ENCODE peak calls at places on chromosomes 13 and 19, in four cellular contexts. O, H, Z and D are unnamed samples.

GRCh38 chr13:94415484-94415883 is 64.0 kb downstream of the DCT start:
- DNase-seq in O (no peak), H (no peak), Z (no peak), D (no peak)

GRCh38 chr13:114068723-114069322 is 63.6 kb downstream of the RASA3 start:
- DNase-seq in O (peak; percentile 18), H (no peak), Z (no peak), D (no peak)

GRCh38 chr13:107680115-107680514 is 535.2 kb downstream of the LIG4 start:
- DNase-seq in O (no peak), H (no peak), Z (no peak), D (peak; percentile 27)

GRCh38 chr19:47013041-47013517 is 6.6 kb upstream of the NPAS1 start:
- DNase-seq in O (peak; percentile 91), H (no peak), Z (peak; percentile 83), D (peak; percentile 92)

GRCh38 chr13:31504918-31505317 is 234.4 kb upstream of the RXFP2 start:
- DNase-seq in O (no peak), H (no peak), Z (no peak), D (no peak)

GRCh38 chr19:38841787-38842438 is 7.9 kb downstream of the HNRNPL start:
- DNase-seq in O (no peak), H (no peak), Z (no peak), D (no peak)

GRCh38 chr13:40483601-40484000 is 182.8 kb downstream of the FOXO1 start:
- DNase-seq in O (no peak), H (no peak), Z (no peak), D (no peak)

GRCh38 chr19:33545209-33545981 is 23.8 kb upstream of the PEPD start:
- DNase-seq in O (no peak), H (no peak), Z (no peak), D (no peak)

GRCh38 chr13:35500071-35500595 is 23.6 kb upstream of the MAB21L1 start:
- DNase-seq in O (no peak), H (no peak), Z (no peak), D (no peak)

GRCh38 chr19:21947775-21948174 is 63.0 kb downstream of the ZNF208 start:
- DNase-seq in O (no peak), H (no peak), Z (peak; percentile 8), D (peak; percentile 2)

GRCh38 chr13:34376483-34376882 is 558.5 kb downstream of the RFC3 start:
- DNase-seq in O (no peak), H (no peak), Z (no peak), D (no peak)

GRCh38 chr13:46369506-46370268 is 17.4 kb downstream of the RUBCNL start:
- DNase-seq in O (no peak), H (no peak), Z (no peak), D (no peak)
- TF ChIP-seq MAX in O (no peak), H (no peak), Z (no peak), D (no peak)

GRCh38 chr13:96426160-96426559 is 336.3 kb downstream of the HS6ST3 start:
- DNase-seq in O (no peak), H (no peak), Z (no peak), D (no peak)

GRCh38 chr13:96431044-96431581 is 341.2 kb downstream of the HS6ST3 start:
- DNase-seq in O (no peak), H (no peak), Z (no peak), D (no peak)

GRCh38 chr13:96428904-96429303 is 339.0 kb downstream of the HS6ST3 start:
- DNase-seq in O (no peak), H (no peak), Z (no peak), D (no peak)
- TF ChIP-seq USF1 in O (no peak), H (no peak), Z (no peak), D (no peak)

GRCh38 chr19:1373534-1374249 is 10.0 kb upstream of the NDUFS7 start:
- DNase-seq in O (no peak), H (no peak), Z (no peak), D (no peak)

GRCh38 chr19:1373042-1373533 is 10.6 kb upstream of the NDUFS7 start:
- DNase-seq in O (no peak), H (no peak), Z (no peak), D (no peak)

GRCh38 chr19:1377176-1377964 is 6.3 kb upstream of the NDUFS7 start:
- DNase-seq in O (no peak), H (no peak), Z (no peak), D (no peak)

GRCh38 chr19:1376415-1376805 is 7.3 kb upstream of the NDUFS7 start:
- DNase-seq in O (no peak), H (no peak), Z (no peak), D (no peak)

DNA sequence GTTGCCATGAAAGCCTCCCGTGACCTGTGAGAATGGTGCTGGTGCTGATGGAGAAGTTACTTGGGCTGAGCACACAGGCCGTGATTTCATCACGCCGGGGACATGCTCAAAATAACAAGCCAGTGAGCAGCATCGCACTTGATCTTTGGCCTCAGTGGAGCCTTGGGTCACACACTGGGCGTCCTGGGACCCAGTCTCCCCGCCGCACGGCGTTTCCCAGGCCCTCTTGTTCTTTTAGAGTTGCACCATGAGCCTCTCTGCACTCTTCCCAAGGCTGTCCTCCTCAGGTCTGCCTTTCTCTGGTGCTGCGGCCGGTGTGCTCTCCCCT is 9.5 kb upstream of the NDUFS7 start:
- DNase-seq in O (no peak), H (no peak), Z (no peak), D (no peak)
- TF ChIP-seq MAX in O (no peak), H (no peak), Z (no peak), D (no peak)

GRCh38 chr13:37960427-37960826 is 90.9 kb upstream of the TRPC4 start:
- DNase-seq in O (no peak), H (no peak), Z (no peak), D (no peak)
- TF ChIP-seq USF1 in O (no peak), H (no peak), Z (no peak), D (no peak)

DNA sequence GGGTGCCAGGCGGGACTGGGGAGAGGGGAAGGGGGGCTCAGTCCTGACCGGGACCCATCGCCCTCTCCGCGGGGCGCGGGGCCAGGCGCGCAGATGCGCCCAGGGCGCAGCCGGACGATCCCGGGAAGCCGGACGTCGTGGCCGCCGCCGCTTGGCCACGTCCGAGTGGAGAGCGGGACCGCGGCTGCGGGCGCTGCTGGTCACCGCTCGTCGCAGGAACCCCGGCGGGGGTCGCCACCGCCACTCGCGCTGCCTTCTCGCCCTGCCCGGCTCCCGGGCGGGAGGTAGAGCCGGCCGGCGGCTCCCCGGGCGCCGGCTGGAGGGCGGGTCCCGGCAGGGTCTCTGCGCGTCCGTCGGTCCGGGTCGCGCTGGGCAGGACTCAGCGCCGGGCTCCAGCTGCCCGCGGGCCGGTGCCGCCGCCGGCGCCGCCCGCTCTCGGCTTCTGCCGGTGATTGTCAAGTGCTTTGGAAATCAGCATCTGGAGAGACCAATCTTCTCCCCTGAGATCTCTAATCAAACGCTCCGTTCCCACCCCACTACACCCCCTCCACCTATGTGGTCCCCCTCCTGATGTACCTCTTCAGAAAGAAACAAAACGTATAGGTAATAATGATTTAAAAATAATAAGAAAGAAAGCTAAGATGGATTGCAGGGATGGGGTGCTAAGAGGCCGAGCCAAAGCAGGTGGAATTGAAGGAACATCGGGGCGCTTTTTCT is 464.4 kb downstream of the ITGBL1 start:
- DNase-seq in O (peak; percentile 19), H (no peak), Z (no peak), D (peak; percentile 72)
- TF ChIP-seq MAX in O (no peak), H (no peak), Z (no peak), D (no peak)

GRCh38 chr19:56608274-56608964 is 13.3 kb downstream of the ZNF71 start:
- DNase-seq in O (no peak), H (no peak), Z (no peak), D (no peak)

GRCh38 chr19:56601375-56601774 is 6.3 kb downstream of the ZNF71 start:
- DNase-seq in O (no peak), H (no peak), Z (no peak), D (no peak)

GRCh38 chr19:56603829-56604228 is 8.7 kb downstream of the ZNF71 start:
- DNase-seq in O (no peak), H (no peak), Z (no peak), D (no peak)
- TF ChIP-seq USF1 in O (no peak), H (no peak), Z (no peak), D (no peak)

GRCh38 chr19:50252111-50252886 is 48.9 kb downstream of the MYH14 start:
- DNase-seq in O (peak; percentile 82), H (no peak), Z (peak; percentile 64), D (peak; percentile 65)
- TF ChIP-seq MAX in O (no peak), H (no peak), Z (no peak), D (no peak)